ENCODE peak calls at places on chromosomes 3 and 15, in ten cellular contexts. C is hypothalamus; H is astrocyte of the spinal cord; K is KBM-7; I is H54; F is OCI-M1; Z is AG09309; G is foreskin fibroblast; U is activated CD8-positive, alpha-beta memory T cell treated with anti-CD3 and anti-CD28 coated beads, Interleukin-2, amount 50 U/mL, for 48 hours; T is HFFc6. J is an unnamed sample.

GRCh38 chr3:40379674-40380306 is 7.2 kb upstream of the ENTPD3 start:
- DNase-seq in K (no peak), T (no peak), Z (no peak), U (no peak), C (no peak), I (no peak), F (peak; percentile 19), G (no peak), H (no peak), J (no peak)

GRCh38 chr3:192819001-192819569 is 91.7 kb upstream of the FGF12 start:
- DNase-seq in C (no peak), K (no peak), T (peak; percentile 73), U (no peak), H (peak; percentile 83), Z (peak; percentile 29), F (no peak), G (peak; percentile 78), I (peak; percentile 55), J (no peak)

GRCh38 chr15:97235285-97235985 is 725.1 kb upstream of the ARRDC4 start:
- DNase-seq in Z (no peak), T (peak; percentile 43), G (peak; percentile 67), K (peak; percentile 44), F (peak; percentile 74), C (peak; percentile 24), H (peak; percentile 61), U (peak; percentile 58), I (peak; percentile 15), J (peak; percentile 20)

GRCh38 chr3:54355795-54356194 is 233.4 kb downstream of the CACNA2D3 start:
- DNase-seq in T (no peak), C (no peak), K (no peak), G (no peak), U (no peak), Z (no peak), I (no peak), F (no peak), H (no peak), J (no peak)

GRCh38 chr15:93483923-93484322 is 394.9 kb upstream of the RGMA start:
- DNase-seq in F (no peak), U (no peak), I (no peak), Z (no peak), T (no peak), G (no peak), H (no peak), C (no peak), K (no peak), J (no peak)

GRCh38 chr3:37899101-37899707 is 37.5 kb downstream of the CTDSPL start:
- DNase-seq in Z (no peak), C (no peak), U (no peak), F (no peak), K (no peak), G (no peak), T (no peak), I (no peak), H (no peak), J (no peak)

GRCh38 chr3:3783155-3783554 is 16.1 kb upstream of the LRRN1 start:
- DNase-seq in G (no peak), Z (no peak), K (no peak), F (no peak), T (no peak), C (no peak), H (no peak), I (no peak), U (no peak), J (no peak)

GRCh38 chr15:81265944-81266775 is 57.8 kb downstream of the STARD5 start:
- DNase-seq in U (peak; percentile 93), I (peak; percentile 31), Z (peak; percentile 33), C (peak; percentile 66), F (peak; percentile 90), K (peak; percentile 96), H (peak; percentile 76), T (peak; percentile 62), G (peak; percentile 90), J (peak; percentile 92)

GRCh38 chr15:42014406-42014805 is 6.4 kb downstream of the PLA2G4E start:
- DNase-seq in C (no peak), Z (no peak), G (no peak), H (no peak), F (no peak), U (no peak), T (no peak), K (no peak), I (no peak), J (no peak)

J was measured in RPMI8226.